ENCODE peak calls at places on chromosome 1, in seven cellular contexts. One of them, this sample, is unnamed.

GRCh38 chr1:241640149-241640866 is at the start of the genes CHML and OPN3:
- DNase-seq in breast epithelium: peak
- DNase-seq in AG09319: peak
- DNase-seq in endodermal cell: peak
- DNase-seq in AG04450: peak
- DNase-seq in pancreas: peak
- DNase-seq in MCF 10A: peak
- DNase-seq in this sample: peak

GRCh38 chr1:182281541-182281940 is 110.0 kb downstream of the GLUL start:
- DNase-seq in breast epithelium: no peak
- DNase-seq in AG09319: no peak
- DNase-seq in endodermal cell: peak
- DNase-seq in AG04450: no peak
- DNase-seq in pancreas: no peak
- DNase-seq in MCF 10A: no peak
- DNase-seq in this sample: no peak

GRCh38 chr1:169892819-169893644 is 664 bp downstream of the SCYL3 start:
- DNase-seq in breast epithelium: no peak
- DNase-seq in AG09319: no peak
- DNase-seq in endodermal cell: no peak
- DNase-seq in AG04450: no peak
- DNase-seq in pancreas: peak
- DNase-seq in MCF 10A: peak
- DNase-seq in this sample: no peak

GRCh38 chr1:21351898-21352297 is 61.6 kb upstream of the ECE1 start:
- DNase-seq in breast epithelium: no peak
- DNase-seq in AG09319: no peak
- DNase-seq in endodermal cell: no peak
- DNase-seq in AG04450: no peak
- DNase-seq in pancreas: no peak
- DNase-seq in MCF 10A: no peak
- DNase-seq in this sample: no peak

GRCh38 chr1:236844499-236845271 is 49.6 kb downstream of the MTR start:
- DNase-seq in breast epithelium: no peak
- DNase-seq in AG09319: no peak
- DNase-seq in endodermal cell: no peak
- DNase-seq in AG04450: peak
- DNase-seq in pancreas: no peak
- DNase-seq in MCF 10A: no peak
- DNase-seq in this sample: no peak

GRCh38 chr1:110258734-110259133 is 48.6 kb downstream of the KCNC4 start:
- DNase-seq in breast epithelium: peak
- DNase-seq in AG09319: no peak
- DNase-seq in endodermal cell: no peak
- DNase-seq in AG04450: no peak
- DNase-seq in pancreas: no peak
- DNase-seq in MCF 10A: peak
- DNase-seq in this sample: no peak

GRCh38 chr1:39272791-39273071 is 68.2 kb downstream of the MACF1 start:
- DNase-seq in breast epithelium: no peak
- DNase-seq in AG09319: no peak
- DNase-seq in endodermal cell: no peak
- DNase-seq in AG04450: no peak
- DNase-seq in pancreas: no peak
- DNase-seq in MCF 10A: no peak
- DNase-seq in this sample: no peak

GRCh38 chr1:40314721-40315238 is 2.3 kb downstream of the COL9A2 start:
- DNase-seq in breast epithelium: no peak
- DNase-seq in AG09319: no peak
- DNase-seq in endodermal cell: no peak
- DNase-seq in AG04450: peak
- DNase-seq in pancreas: no peak
- DNase-seq in MCF 10A: no peak
- DNase-seq in this sample: no peak

GRCh38 chr1:115539061-115539460 is 102.7 kb upstream of the VANGL1 start:
- DNase-seq in breast epithelium: no peak
- DNase-seq in AG09319: no peak
- DNase-seq in endodermal cell: no peak
- DNase-seq in AG04450: no peak
- DNase-seq in pancreas: no peak
- DNase-seq in MCF 10A: no peak
- DNase-seq in this sample: no peak

GRCh38 chr1:115539736-115540135 is 102.0 kb upstream of the VANGL1 start:
- DNase-seq in breast epithelium: no peak
- DNase-seq in AG09319: no peak
- DNase-seq in endodermal cell: no peak
- DNase-seq in AG04450: no peak
- DNase-seq in pancreas: no peak
- DNase-seq in MCF 10A: no peak
- DNase-seq in this sample: no peak

GRCh38 chr1:115536279-115536816 is 105.4 kb upstream of the VANGL1 start:
- DNase-seq in breast epithelium: no peak
- DNase-seq in AG09319: no peak
- DNase-seq in endodermal cell: peak
- DNase-seq in AG04450: no peak
- DNase-seq in pancreas: no peak
- DNase-seq in MCF 10A: peak
- DNase-seq in this sample: no peak

GRCh38 chr1:115538579-115538978 is 103.2 kb upstream of the VANGL1 start:
- DNase-seq in breast epithelium: no peak
- DNase-seq in AG09319: no peak
- DNase-seq in endodermal cell: no peak
- DNase-seq in AG04450: no peak
- DNase-seq in pancreas: no peak
- DNase-seq in MCF 10A: no peak
- DNase-seq in this sample: no peak

GRCh38 chr1:115537415-115537814 is 104.4 kb upstream of the VANGL1 start:
- DNase-seq in breast epithelium: no peak
- DNase-seq in AG09319: no peak
- DNase-seq in endodermal cell: no peak
- DNase-seq in AG04450: no peak
- DNase-seq in pancreas: no peak
- DNase-seq in MCF 10A: no peak
- DNase-seq in this sample: no peak
- TF ChIP-seq CTCF in breast epithelium: no peak
- TF ChIP-seq CTCF in AG09319: no peak
- TF ChIP-seq CTCF in endodermal cell: no peak
- TF ChIP-seq CTCF in AG04450: no peak
- TF ChIP-seq CTCF in pancreas: no peak
- TF ChIP-seq CTCF in MCF 10A: no peak
- TF ChIP-seq CTCF in this sample: no peak

DNA sequence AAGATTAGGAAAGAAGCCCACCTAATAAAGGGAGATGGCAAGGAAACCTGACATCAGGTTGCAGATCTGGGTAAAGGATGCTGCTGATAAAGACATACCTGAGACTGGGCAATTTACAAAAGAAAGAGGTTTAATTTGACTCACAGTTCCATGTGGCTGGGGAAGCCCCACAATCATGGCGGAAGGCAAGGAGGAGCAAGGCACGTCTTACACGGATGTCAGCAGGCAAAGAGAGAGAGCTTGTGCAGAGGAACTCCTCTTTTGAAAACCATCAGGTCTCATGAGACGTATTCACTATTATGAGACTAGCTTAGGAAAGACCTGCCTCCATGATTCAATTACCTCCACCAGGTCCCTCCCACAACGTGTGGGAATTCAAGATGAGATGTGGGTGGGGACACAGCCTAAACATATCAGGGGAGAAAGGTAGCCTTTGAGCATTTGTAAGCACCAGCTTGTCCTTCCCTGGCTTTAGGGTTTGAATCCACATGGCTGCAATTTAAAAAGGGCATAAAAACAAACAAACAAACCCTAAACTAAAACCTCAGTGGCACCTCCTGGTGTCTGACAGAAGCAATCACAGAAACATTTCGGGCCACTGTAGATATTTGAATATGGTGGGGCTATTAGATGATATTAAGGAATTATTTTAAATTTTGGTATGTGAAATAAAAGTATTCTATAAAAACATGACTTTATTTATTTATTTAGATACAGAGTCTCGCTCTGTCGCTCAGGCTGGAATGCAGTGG is 33.1 kb downstream of the SLC2A7 start:
- DNase-seq in breast epithelium: no peak
- DNase-seq in AG09319: no peak
- DNase-seq in endodermal cell: no peak
- DNase-seq in AG04450: no peak
- DNase-seq in pancreas: no peak
- DNase-seq in MCF 10A: no peak
- DNase-seq in this sample: no peak
- TF ChIP-seq CTCF in breast epithelium: no peak
- TF ChIP-seq CTCF in AG09319: peak
- TF ChIP-seq CTCF in endodermal cell: peak
- TF ChIP-seq CTCF in AG04450: peak
- TF ChIP-seq CTCF in pancreas: no peak
- TF ChIP-seq CTCF in MCF 10A: peak
- TF ChIP-seq CTCF in this sample: no peak

GRCh38 chr1:77280962-77281361 is 857 bp upstream of the AK5 start:
- DNase-seq in breast epithelium: no peak
- DNase-seq in AG09319: no peak
- DNase-seq in endodermal cell: no peak
- DNase-seq in AG04450: no peak
- DNase-seq in pancreas: no peak
- DNase-seq in MCF 10A: no peak
- DNase-seq in this sample: no peak

GRCh38 chr1:77279929-77280328 is 1.9 kb upstream of the AK5 start:
- DNase-seq in breast epithelium: no peak
- DNase-seq in AG09319: no peak
- DNase-seq in endodermal cell: no peak
- DNase-seq in AG04450: no peak
- DNase-seq in pancreas: no peak
- DNase-seq in MCF 10A: no peak
- DNase-seq in this sample: no peak

GRCh38 chr1:77282866-77283539 is 1.2 kb downstream of the AK5 start:
- DNase-seq in breast epithelium: no peak
- DNase-seq in AG09319: no peak
- DNase-seq in endodermal cell: peak
- DNase-seq in AG04450: no peak
- DNase-seq in pancreas: no peak
- DNase-seq in MCF 10A: no peak
- DNase-seq in this sample: no peak

GRCh38 chr1:77282187-77282865 is 507 bp downstream of the AK5 start:
- DNase-seq in breast epithelium: no peak
- DNase-seq in AG09319: no peak
- DNase-seq in endodermal cell: peak
- DNase-seq in AG04450: no peak
- DNase-seq in pancreas: no peak
- DNase-seq in MCF 10A: peak
- DNase-seq in this sample: peak

DNA sequence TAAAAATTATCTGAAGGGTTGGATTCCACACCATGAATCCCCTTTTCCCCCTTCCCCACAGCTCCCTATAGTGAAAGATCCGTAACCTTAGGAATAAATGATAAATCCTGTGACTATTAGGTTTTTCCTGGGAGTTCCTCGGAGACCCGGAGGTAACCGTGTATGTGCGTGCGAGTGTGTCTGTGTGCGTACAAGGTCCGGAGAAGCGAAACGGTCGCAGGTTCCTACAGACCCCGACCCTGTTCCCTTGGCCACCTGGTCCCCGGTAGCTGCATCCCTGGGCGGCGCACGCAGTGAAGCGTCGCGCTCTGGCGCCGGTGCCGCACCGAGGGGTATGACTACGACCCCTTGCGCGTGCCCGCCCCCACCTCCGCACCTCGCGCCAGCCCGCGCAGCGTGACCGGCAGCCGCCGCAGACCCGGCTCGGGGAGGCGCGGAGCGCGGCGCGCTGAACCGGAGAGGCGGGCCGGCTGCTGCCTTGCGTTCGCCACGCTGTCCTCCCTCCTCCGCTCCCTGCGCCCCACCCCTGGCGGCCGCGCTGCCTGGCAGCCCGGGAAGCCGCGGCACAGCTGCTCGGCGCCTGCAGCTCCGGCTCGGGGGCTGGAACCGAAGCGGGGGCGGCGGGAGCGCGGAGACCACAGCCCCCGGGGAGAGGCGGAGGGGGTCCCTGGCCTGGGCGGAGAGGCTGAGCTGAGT is at the start of gene AK5:
- DNase-seq in breast epithelium: no peak
- DNase-seq in AG09319: no peak
- DNase-seq in endodermal cell: no peak
- DNase-seq in AG04450: no peak
- DNase-seq in pancreas: no peak
- DNase-seq in MCF 10A: peak
- DNase-seq in this sample: peak
- TF ChIP-seq CTCF in breast epithelium: no peak
- TF ChIP-seq CTCF in AG09319: no peak
- TF ChIP-seq CTCF in endodermal cell: peak
- TF ChIP-seq CTCF in AG04450: no peak
- TF ChIP-seq CTCF in pancreas: no peak
- TF ChIP-seq CTCF in MCF 10A: no peak
- TF ChIP-seq CTCF in this sample: no peak

GRCh38 chr1:167935252-167936067 is 1.0 kb upstream of the DCAF6 start:
- DNase-seq in breast epithelium: no peak
- DNase-seq in AG09319: no peak
- DNase-seq in endodermal cell: peak
- DNase-seq in AG04450: no peak
- DNase-seq in pancreas: peak
- DNase-seq in MCF 10A: peak
- DNase-seq in this sample: no peak
- TF ChIP-seq CTCF in breast epithelium: no peak
- TF ChIP-seq CTCF in AG09319: no peak
- TF ChIP-seq CTCF in endodermal cell: no peak
- TF ChIP-seq CTCF in AG04450: no peak
- TF ChIP-seq CTCF in pancreas: no peak
- TF ChIP-seq CTCF in MCF 10A: no peak
- TF ChIP-seq CTCF in this sample: no peak

DNA sequence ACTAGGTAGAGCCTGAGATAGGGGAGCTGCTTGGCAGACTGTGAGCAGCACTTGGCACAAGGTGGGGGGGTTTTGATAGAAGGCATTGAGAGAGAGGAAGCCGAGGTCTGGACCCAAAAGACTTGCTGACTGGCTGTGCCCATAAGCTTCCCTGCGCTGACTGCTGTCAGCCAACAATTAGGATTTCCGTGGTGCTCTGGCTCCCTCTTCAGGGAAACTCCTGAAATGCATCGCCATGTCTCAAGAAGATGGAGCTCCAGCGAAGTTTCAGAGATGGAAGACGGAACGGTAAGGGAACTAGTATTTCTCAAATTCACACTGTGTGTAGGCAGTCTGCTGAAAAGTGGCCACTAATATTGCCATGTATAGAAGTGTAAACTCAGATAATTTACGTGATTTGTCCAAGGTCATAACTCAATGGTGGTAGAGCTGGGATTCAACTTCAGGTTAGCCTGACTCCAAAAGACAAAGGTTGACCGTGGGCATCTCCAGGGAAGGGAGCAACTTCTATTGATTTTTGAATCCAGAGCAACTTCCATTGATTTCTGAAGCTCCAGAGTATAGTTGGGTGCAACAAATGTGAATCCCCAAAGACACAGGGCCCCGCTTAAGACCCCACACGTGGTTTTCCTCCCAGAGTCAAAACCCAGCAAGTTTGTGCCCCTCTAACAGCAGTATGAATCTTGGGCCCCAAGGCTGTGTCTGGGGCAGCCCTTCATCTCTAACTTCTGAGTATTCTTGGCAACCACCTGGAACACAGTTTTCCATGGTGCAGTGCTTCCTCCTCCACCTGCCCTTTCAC is 44.5 kb upstream of the CRNN start:
- DNase-seq in breast epithelium: peak
- DNase-seq in AG09319: peak
- DNase-seq in endodermal cell: peak
- DNase-seq in AG04450: peak
- DNase-seq in pancreas: peak
- DNase-seq in MCF 10A: peak
- DNase-seq in this sample: no peak
- TF ChIP-seq CTCF in breast epithelium: peak
- TF ChIP-seq CTCF in AG09319: peak
- TF ChIP-seq CTCF in endodermal cell: peak
- TF ChIP-seq CTCF in AG04450: peak
- TF ChIP-seq CTCF in pancreas: peak
- TF ChIP-seq CTCF in MCF 10A: peak
- TF ChIP-seq CTCF in this sample: peak

GRCh38 chr1:69686367-69686984 is 118.8 kb downstream of the LRRC7 start:
- DNase-seq in breast epithelium: no peak
- DNase-seq in AG09319: no peak
- DNase-seq in endodermal cell: no peak
- DNase-seq in AG04450: no peak
- DNase-seq in pancreas: no peak
- DNase-seq in MCF 10A: no peak
- DNase-seq in this sample: no peak
- TF ChIP-seq CTCF in breast epithelium: no peak
- TF ChIP-seq CTCF in AG09319: no peak
- TF ChIP-seq CTCF in endodermal cell: peak
- TF ChIP-seq CTCF in AG04450: no peak
- TF ChIP-seq CTCF in pancreas: no peak
- TF ChIP-seq CTCF in MCF 10A: no peak
- TF ChIP-seq CTCF in this sample: no peak

This sample was measured in D721Med.